ENCODE peak calls at places on chromosome 18, in ten cellular contexts. D is NCI-H2081; K is NCI-H510A; C is NCI-H1092; Y is AML-193; G is NCI-H524; M is GM04504; P is stimulated activated CD8-positive, alpha-beta memory T cell treated with anti-CD3 and anti-CD28 coated beads, Interleukin-12 subunit alpha, Interleukin-12 subunit beta, amount 100 ng/mL, for 4 hours; Q is Peyer's patch; A is CD4-positive, alpha-beta T cell. E is an unnamed sample.

GRCh38 chr18:48898521-48898920 is 52.2 kb downstream of the SMAD7 start:
- DNase-seq in D (no peak), K (no peak), C (no peak), Y (no peak), G (no peak), M (no peak), P (no peak), Q (no peak), A (no peak), E (no peak)

GRCh38 chr18:79378416-79379250 is 17.1 kb upstream of the NFATC1 start:
- DNase-seq in D (no peak), K (no peak), C (no peak), Y (no peak), G (no peak), M (no peak), P (peak), Q (peak), A (peak), E (peak)

GRCh38 chr18:39835303-39836030 is 2119.6 kb upstream of the PIK3C3 start:
- DNase-seq in D (no peak), K (no peak), C (no peak), Y (no peak), G (no peak), M (no peak), P (no peak), Q (no peak), A (no peak), E (no peak)

GRCh38 chr18:80180778-80181564 is 66.3 kb downstream of the PARD6G start:
- DNase-seq in D (no peak), K (no peak), C (no peak), Y (no peak), G (no peak), M (no peak), P (no peak), Q (no peak), A (no peak), E (no peak)

GRCh38 chr18:2108581-2108980 is 462.7 kb downstream of the METTL4 start:
- DNase-seq in D (no peak), K (no peak), C (no peak), Y (no peak), G (no peak), M (no peak), P (no peak), Q (no peak), A (no peak), E (no peak)

GRCh38 chr18:47263828-47264314 is 12.4 kb upstream of the SKOR2 start:
- DNase-seq in D (no peak), K (no peak), C (no peak), Y (no peak), G (no peak), M (no peak), P (no peak), Q (no peak), A (no peak), E (no peak)

GRCh38 chr18:10927290-10927979 is 221.9 kb downstream of the PIEZO2 start:
- DNase-seq in D (no peak), K (no peak), C (no peak), Y (no peak), G (no peak), M (no peak), P (no peak), Q (no peak), A (no peak), E (no peak)

GRCh38 chr18:48975817-48976649 is 25.3 kb upstream of the SMAD7 start:
- DNase-seq in D (no peak), K (peak), C (peak), Y (peak), G (no peak), M (no peak), P (peak), Q (peak), A (peak), E (peak)

GRCh38 chr18:47118986-47119385 is 31.3 kb downstream of the HDHD2 start:
- DNase-seq in D (no peak), K (no peak), C (no peak), Y (no peak), G (no peak), M (peak), P (no peak), Q (no peak), A (no peak), E (no peak)

GRCh38 chr18:45441110-45441842 is 174.0 kb upstream of the SLC14A2 start:
- DNase-seq in D (no peak), K (no peak), C (no peak), Y (no peak), G (no peak), M (no peak), P (no peak), Q (no peak), A (no peak), E (no peak)

GRCh38 chr18:10074122-10074521 is 160.3 kb downstream of the VAPA start:
- DNase-seq in D (no peak), K (no peak), C (no peak), Y (no peak), G (no peak), M (no peak), P (no peak), Q (no peak), A (no peak), E (no peak)

GRCh38 chr18:61628085-61628484 is 264.7 kb downstream of the RNF152 start:
- DNase-seq in D (no peak), K (no peak), C (no peak), Y (no peak), G (no peak), M (no peak), P (no peak), Q (no peak), A (no peak), E (no peak)

GRCh38 chr18:5770176-5770575 is 125.1 kb downstream of the TMEM200C start:
- DNase-seq in D (no peak), K (no peak), C (no peak), Y (no peak), G (no peak), M (no peak), P (no peak), Q (no peak), A (no peak), E (no peak)

GRCh38 chr18:49993299-49993698 is 180.0 kb upstream of the ACAA2 start:
- DNase-seq in D (no peak), K (no peak), C (no peak), Y (no peak), G (no peak), M (no peak), P (no peak), Q (no peak), A (no peak), E (no peak)

GRCh38 chr18:2510416-2510815 is 60.9 kb downstream of the METTL4 start:
- DNase-seq in D (no peak), K (no peak), C (no peak), Y (no peak), G (no peak), M (no peak), P (no peak), Q (no peak), A (no peak), E (no peak)

GRCh38 chr18:74163019-74163656 is 14.8 kb downstream of the TIMM21 start:
- DNase-seq in D (no peak), K (no peak), C (no peak), Y (no peak), G (no peak), M (no peak), P (no peak), Q (no peak), A (no peak), E (no peak)